ENCODE peak calls at places on chromosomes 6 and 20, in seven cellular contexts. A, U, M, G, I, Q and O are unnamed samples.

GRCh38 chr6:126123226-126123625 is 136.9 kb downstream of the TRMT11 start:
- DNase-seq in A (no peak), I (no peak), M (no peak), Q (no peak), G (no peak), U (no peak), O (no peak)

GRCh38 chr6:84625510-84625909 is 138.9 kb downstream of the TBX18 start:
- DNase-seq in I (no peak), U (no peak), A (no peak), M (no peak), Q (no peak), G (no peak), O (no peak)

GRCh38 chr20:46928580-46929132 is 34.0 kb downstream of the EYA2 start:
- DNase-seq in G (no peak), M (peak; percentile 36), I (no peak), Q (no peak), A (no peak), U (peak; percentile 23), O (no peak)

GRCh38 chr6:34476941-34477340 is 11.1 kb downstream of the PACSIN1 start:
- DNase-seq in M (no peak), Q (peak; percentile 36), I (no peak), G (no peak), U (no peak), A (no peak), O (peak; percentile 7)

GRCh38 chr6:43966374-43966658 is 160.9 kb downstream of the MRPL14 start:
- DNase-seq in M (no peak), Q (no peak), I (no peak), G (no peak), U (no peak), A (no peak), O (no peak)

GRCh38 chr6:149140910-149141290 is 176.6 kb upstream of the TAB2 start:
- DNase-seq in Q (no peak), A (no peak), U (no peak), G (no peak), I (no peak), M (no peak), O (no peak)

GRCh38 chr6:132198896-132199295 is 202.4 kb downstream of the MOXD1 start:
- DNase-seq in Q (no peak), A (no peak), G (no peak), I (peak; percentile 51), U (no peak), M (peak; percentile 89), O (no peak)

GRCh38 chr6:119346450-119346849 is 3.1 kb downstream of the MAN1A1 start:
- DNase-seq in I (no peak), M (no peak), Q (no peak), G (no peak), A (no peak), U (no peak), O (no peak)

GRCh38 chr6:3449750-3450305 is 7.0 kb downstream of the SLC22A23 start:
- DNase-seq in Q (no peak), G (no peak), A (no peak), I (no peak), U (no peak), M (no peak), O (no peak)

GRCh38 chr20:16968099-16968498 is 219.9 kb downstream of the OTOR start:
- DNase-seq in Q (no peak), U (no peak), I (no peak), M (no peak), A (no peak), G (no peak), O (no peak)

GRCh38 chr6:113901482-113901881 is 44.3 kb downstream of the MARCKS start:
- DNase-seq in Q (no peak), U (no peak), M (peak; percentile 12), A (no peak), G (no peak), I (no peak), O (no peak)

GRCh38 chr6:148432405-148433195 is 90.0 kb downstream of the SASH1 start:
- DNase-seq in A (no peak), G (no peak), U (no peak), M (no peak), Q (no peak), I (no peak), O (no peak)

GRCh38 chr6:138085839-138086222 is 21.4 kb downstream of the PERP start:
- DNase-seq in Q (no peak), A (no peak), G (no peak), M (no peak), I (no peak), U (no peak), O (no peak)

GRCh38 chr6:134634952-134635351 is 314.9 kb downstream of the ALDH8A1 start:
- DNase-seq in A (no peak), U (no peak), Q (no peak), G (no peak), M (no peak), I (no peak), O (no peak)

GRCh38 chr6:31814677-31815024 is 432 bp downstream of the HSPA1L start:
- DNase-seq in I (peak; percentile 96), G (no peak), U (peak; percentile 96), A (peak; percentile 98), Q (peak; percentile 98), M (peak; percentile 98), O (peak; percentile 98)

DNA sequence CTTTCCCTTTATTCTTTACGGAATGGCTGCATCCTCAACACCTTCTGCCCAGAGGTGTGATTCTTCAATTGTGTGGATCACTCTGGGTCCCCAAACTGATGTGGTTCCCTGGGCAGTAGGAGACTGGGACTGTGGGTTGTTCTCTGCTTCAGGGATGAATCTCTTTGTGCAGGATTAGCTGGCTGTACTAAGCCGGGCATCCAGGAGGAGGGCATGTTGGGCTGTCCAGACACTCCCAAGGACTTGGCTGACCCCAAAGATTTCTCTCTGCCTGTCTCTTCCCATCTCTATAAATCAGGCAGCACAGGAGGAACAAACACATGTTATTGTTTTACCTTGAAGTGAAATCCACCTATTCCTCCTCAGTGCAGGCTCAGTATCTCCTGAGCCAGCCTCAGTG is 15.3 kb downstream of the FARS2 start:
- DNase-seq in I (no peak), M (no peak), Q (peak; percentile 53), A (no peak), U (peak; percentile 31), G (no peak), O (no peak)
- H3K9ac ChIP-seq in I (no peak overlapping the region), M (no peak overlapping the region), Q (no peak overlapping the region), A (no peak overlapping the region), U (no peak overlapping the region), G (no peak overlapping the region), O (no peak overlapping the region)

DNA sequence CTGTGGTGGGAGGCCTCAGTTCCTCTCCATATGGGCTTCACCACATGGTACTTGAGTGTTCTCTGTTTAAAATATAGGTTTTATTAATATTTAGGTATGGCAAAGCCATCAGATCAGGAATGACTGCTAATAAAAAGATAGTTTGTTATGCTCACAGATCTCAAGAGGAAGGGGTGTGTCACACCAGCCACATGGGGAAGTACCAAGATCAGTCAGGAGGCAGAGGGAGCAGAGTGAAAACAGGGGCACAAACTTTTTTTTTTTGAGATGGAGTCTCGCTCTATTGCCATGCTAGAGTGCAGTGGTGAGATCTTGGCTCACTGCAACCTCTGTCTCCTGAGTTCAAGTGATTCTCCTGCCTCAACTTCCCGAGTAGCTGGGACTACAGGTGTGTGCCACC is 92.1 kb upstream of the GCM1 start:
- DNase-seq in M (no peak), U (no peak), I (no peak), A (no peak), G (no peak), Q (no peak), O (no peak)
- TF ChIP-seq CTCF in M (no peak), U (no peak), I (no peak), A (no peak), G (no peak), Q (no peak), O (no peak)

GRCh38 chr6:10416863-10417641 is 2.2 kb upstream of the TFAP2A start:
- DNase-seq in I (no peak), Q (peak; percentile 96), M (no peak), U (peak; percentile 75), G (no peak), A (no peak), O (no peak)

GRCh38 chr6:10414766-10415592 is at the start of gene TFAP2A:
- DNase-seq in G (no peak), A (no peak), Q (peak; percentile 89), I (peak; percentile 91), M (no peak), U (peak; percentile 89), O (no peak)

GRCh38 chr6:10415593-10416480 is 963 bp upstream of the TFAP2A start:
- DNase-seq in I (peak; percentile 26), G (no peak), M (no peak), A (no peak), U (no peak), Q (no peak), O (no peak)

GRCh38 chr6:10417681-10418104 is 2.8 kb upstream of the TFAP2A start:
- DNase-seq in Q (peak; percentile 83), G (no peak), M (no peak), A (no peak), I (no peak), U (peak; percentile 58), O (no peak)

DNA sequence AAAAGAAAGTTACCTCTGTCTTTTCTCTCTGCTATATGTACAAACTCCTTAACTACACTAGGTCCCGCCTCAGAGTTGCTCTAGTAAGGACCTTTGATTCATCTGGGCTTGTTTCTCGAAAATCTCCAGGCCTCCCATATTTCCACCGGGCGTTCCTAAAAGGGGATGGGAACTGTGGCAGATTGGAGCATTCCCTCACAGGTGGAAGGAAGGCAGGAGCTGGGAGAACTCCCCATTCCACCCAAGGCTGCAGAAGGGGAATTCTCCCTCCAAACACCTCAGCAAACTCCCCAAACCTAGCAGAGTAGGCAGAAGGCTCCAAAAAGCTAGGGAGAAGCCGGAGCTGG is 1.6 kb upstream of the TFAP2A start:
- DNase-seq in G (no peak), Q (no peak), A (no peak), M (no peak), I (no peak), U (no peak), O (no peak)
- H3K27ac ChIP-seq in G (no peak overlapping the region), Q (no peak overlapping the region), A (no peak overlapping the region), M (no peak overlapping the region), I (no peak overlapping the region), U (no peak overlapping the region), O (peak overlapping the region; percentile 89)

DNA sequence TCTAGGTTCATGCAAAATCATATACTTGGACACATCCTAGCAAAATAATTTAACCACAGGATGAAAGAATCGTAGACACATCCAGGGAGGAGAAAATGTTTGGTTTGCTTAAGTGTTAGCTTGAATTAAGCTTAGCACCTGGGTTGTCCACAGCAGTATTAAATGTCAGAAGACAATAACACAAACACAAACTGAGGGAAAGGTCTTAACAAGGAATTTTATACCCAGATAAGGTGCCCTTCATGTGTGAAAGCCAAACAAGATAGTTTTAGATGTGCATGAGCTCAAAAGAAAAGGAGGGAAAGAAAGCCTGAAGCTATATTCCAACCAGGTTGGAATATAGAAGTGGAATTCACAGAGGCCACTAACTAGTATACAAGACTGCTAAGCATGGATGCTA is 49.1 kb downstream of the SLC23A2 start:
- DNase-seq in I (no peak), U (no peak), A (no peak), Q (no peak), M (no peak), G (no peak), O (no peak)
- H3K9ac ChIP-seq in I (no peak overlapping the region), U (no peak overlapping the region), A (no peak overlapping the region), Q (no peak overlapping the region), M (no peak overlapping the region), G (no peak overlapping the region), O (no peak overlapping the region)

GRCh38 chr6:139895205-139895793 is 520.9 kb upstream of the CITED2 start:
- DNase-seq in G (no peak), U (no peak), M (no peak), Q (no peak), A (no peak), I (peak; percentile 15), O (no peak)
- TF ChIP-seq CTCF in G (no peak), U (peak; percentile 5), M (no peak), Q (peak; percentile 46), A (no peak), I (peak; percentile 43), O (no peak)